ENCODE peak calls at places on chromosome 10, in four cellular contexts. A is NCI-H1436, Q is myocyte, O is NCI-H2171. R is an unnamed sample.

GRCh38 chr10:28719789-28720436 is 42.6 kb downstream of the BAMBI start:
- DNase-seq in A (no peak), Q (no peak), O (no peak), R (no peak)

GRCh38 chr10:108755661-108756060 is 1167.7 kb downstream of the XPNPEP1 start:
- DNase-seq in A (no peak), Q (no peak), O (no peak), R (no peak)

GRCh38 chr10:32939296-32940111 is 18.5 kb downstream of the ITGB1 start:
- DNase-seq in A (no peak), Q (no peak), O (no peak), R (no peak)

GRCh38 chr10:18793951-18794350 is 134.7 kb downstream of the ARL5B start:
- DNase-seq in A (no peak), Q (no peak), O (no peak), R (no peak)

GRCh38 chr10:30387646-30388243 is 38.7 kb upstream of the MTPAP start:
- DNase-seq in A (no peak), Q (peak), O (no peak), R (no peak)

GRCh38 chr10:19629559-19629958 is 186.7 kb upstream of the PLXDC2 start:
- DNase-seq in A (no peak), Q (peak), O (no peak), R (no peak)

GRCh38 chr10:31134303-31134928 is 102.8 kb upstream of the ZNF438 start:
- DNase-seq in A (peak), Q (peak), O (no peak), R (no peak)

GRCh38 chr10:33122014-33122788 is 164.2 kb upstream of the ITGB1 start:
- DNase-seq in A (no peak), Q (peak), O (no peak), R (peak)

GRCh38 chr10:48801026-48801425 is 116.4 kb downstream of the WDFY4 start:
- DNase-seq in A (no peak), Q (no peak), O (no peak), R (no peak)

GRCh38 chr10:114544045-114544659 is 113.9 kb downstream of the ABLIM1 start:
- DNase-seq in A (no peak), Q (no peak), O (no peak), R (no peak)

GRCh38 chr10:13956826-13957225 is 370.1 kb downstream of the PRPF18 start:
- DNase-seq in A (no peak), Q (peak), O (no peak), R (no peak)

GRCh38 chr10:112375721-112376577 is 2.0 kb downstream of the ACSL5 start:
- DNase-seq in A (no peak), Q (peak), O (no peak), R (no peak)

GRCh38 chr10:114902151-114902550 is 35.8 kb upstream of the TRUB1 start:
- DNase-seq in A (no peak), Q (peak), O (no peak), R (peak)

GRCh38 chr10:43781480-43782361 is 133.0 kb upstream of the ZNF32 start:
- DNase-seq in A (no peak), Q (peak), O (no peak), R (no peak)

GRCh38 chr10:75418287-75418686 is 13.1 kb upstream of the LRMDA start:
- DNase-seq in A (no peak), Q (no peak), O (no peak), R (no peak)

GRCh38 chr10:12656518-12657142 is 307.3 kb downstream of the CAMK1D start:
- DNase-seq in A (peak), Q (peak), O (no peak), R (peak)

GRCh38 chr10:73796766-73797165 is 11.4 kb downstream of the ZSWIM8 start:
- DNase-seq in A (no peak), Q (no peak), O (no peak), R (no peak)

GRCh38 chr10:72334832-72335393 is 19.8 kb downstream of the DNAJB12 start:
- DNase-seq in A (no peak), Q (peak), O (no peak), R (no peak)

GRCh38 chr10:101716891-101717659 is 22.1 kb upstream of the FBXW4 start:
- DNase-seq in A (no peak), Q (no peak), O (no peak), R (no peak)